ENCODE peak calls at places on chromosomes 7 and 10, in seven cellular contexts. I, N, O, F, J, U and C are unnamed samples. For H3K36me3, the result is how much of the 10 kb centered on the place peaks cover.

GRCh38 chr7:141014091-141014490 is 661 bp downstream of the MRPS33 start:
- DNase-seq in O (no peak), J (peak), N (no peak), U (peak), I (no peak), F (peak), C (no peak)

GRCh38 chr10:33117816-33118215 is 159.8 kb upstream of the ITGB1 start:
- DNase-seq in F (no peak), N (no peak), I (peak), U (no peak), J (no peak), O (no peak), C (no peak)

GRCh38 chr7:47722126-47722525 is 140.2 kb upstream of the TNS3 start:
- DNase-seq in F (no peak), O (no peak), N (no peak), I (no peak), U (no peak), J (no peak), C (no peak)

GRCh38 chr7:155380221-155380861 is 77.6 kb upstream of the EN2 start:
- DNase-seq in I (peak), O (peak), U (peak), J (peak), F (peak), N (peak), C (no peak)

GRCh38 chr10:15230257-15230656 is 61.8 kb upstream of the NMT2 start:
- DNase-seq in O (no peak), N (no peak), J (no peak), I (no peak), U (no peak), F (no peak), C (no peak)

GRCh38 chr10:62733654-62734293 is 70.7 kb upstream of the ADO start:
- DNase-seq in U (no peak), I (no peak), J (no peak), N (no peak), O (no peak), F (no peak), C (no peak)

GRCh38 chr10:4254101-4254994 is 469.3 kb upstream of the KLF6 start:
- DNase-seq in F (no peak), I (no peak), O (no peak), J (peak), U (no peak), N (no peak), C (no peak)

GRCh38 chr10:71045936-71046335 is 157.6 kb upstream of the PCBD1 start:
- DNase-seq in N (no peak), J (no peak), O (no peak), I (no peak), F (no peak), U (no peak), C (no peak)

GRCh38 chr7:130356760-130357611 is 12.4 kb downstream of the CPA5 start:
- DNase-seq in F (no peak), N (no peak), J (peak), O (no peak), I (no peak), U (no peak), C (no peak)

GRCh38 chr10:36538945-36539586 is 586.3 kb upstream of the ANKRD30A start:
- DNase-seq in U (no peak), F (no peak), O (no peak), J (peak), I (no peak), N (no peak), C (no peak)

GRCh38 chr10:92010026-92010713 is 86.6 kb downstream of the BTAF1 start:
- DNase-seq in N (no peak), F (no peak), U (no peak), J (no peak), I (no peak), O (peak), C (no peak)
- H3K36me3 ChIP-seq in N (half or more), F (under half), U (under half), J (under half), I (half or more), O (under half), C (under half)

DNA sequence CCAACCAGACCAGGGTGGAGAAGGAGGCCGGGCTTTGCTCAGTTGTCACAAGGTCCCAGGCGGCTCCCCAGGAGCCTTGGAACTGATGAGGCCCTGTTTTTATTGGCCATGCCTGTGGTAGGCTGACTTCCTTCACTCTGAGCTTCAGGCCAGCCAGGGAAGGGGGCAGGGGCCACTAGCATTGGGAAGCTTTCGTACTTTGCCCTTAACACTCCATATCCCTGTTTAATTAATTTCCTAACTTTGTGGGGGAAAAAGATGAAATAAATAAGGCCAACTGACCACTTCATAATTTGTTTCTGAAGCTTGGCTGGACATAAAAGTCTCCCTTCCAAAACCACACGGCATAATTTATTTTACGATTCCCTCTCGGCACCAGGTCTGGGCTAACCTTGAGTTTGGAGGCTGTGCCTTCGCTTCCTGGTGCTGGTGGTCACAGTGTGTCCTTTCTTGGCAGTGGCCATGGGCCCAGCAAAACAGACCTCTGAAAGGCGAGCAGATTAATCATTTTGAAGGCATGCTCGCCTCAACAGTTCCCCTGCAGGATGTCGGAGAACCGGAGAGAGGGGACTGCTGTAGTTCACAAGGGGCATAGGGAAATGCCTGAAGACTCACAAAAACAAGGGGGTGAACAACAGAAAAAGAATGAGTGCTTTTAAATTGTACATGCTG is 965.9 kb downstream of the LRMDA start:
- DNase-seq in F (no peak), N (no peak), J (peak), I (no peak), U (no peak), O (no peak), C (no peak)
- H3K4me3 ChIP-seq in F (no peak), N (no peak), J (no peak), I (no peak), U (no peak), O (no peak), C (no peak)

DNA sequence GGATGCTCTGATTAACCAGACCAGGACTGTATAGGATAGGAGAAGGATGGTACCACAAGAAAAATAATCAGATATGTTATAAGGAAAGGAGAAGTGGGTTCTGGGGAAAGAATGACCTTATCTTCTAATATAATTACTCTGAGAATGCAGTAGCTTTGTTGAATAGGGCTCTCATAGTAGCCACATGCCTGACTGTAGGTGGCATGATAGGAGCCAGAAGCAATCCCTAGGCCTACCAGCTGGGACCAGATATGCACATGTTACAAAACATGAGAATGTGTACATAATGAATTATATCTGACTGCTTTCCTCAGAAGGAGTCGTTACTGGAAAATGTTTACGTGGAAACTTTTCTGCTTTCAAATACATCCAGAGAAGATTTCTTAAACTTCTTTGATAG is 53.2 kb upstream of the FAM3C start:
- DNase-seq in J (no peak), I (no peak), F (no peak), N (no peak), U (no peak), O (no peak), C (no peak)
- TF ChIP-seq CTCF in J (peak), I (no peak), F (no peak), N (no peak), U (no peak), O (no peak), C (no peak)

GRCh38 chr10:130169136-130169888 is 33.1 kb downstream of the GLRX3 start:
- DNase-seq in I (no peak), U (peak), F (no peak), N (no peak), O (no peak), J (peak), C (no peak)
- H3K36me3 ChIP-seq in I (half or more), U (under half), F (under half), N (half or more), O (half or more), J (under half), C (under half)